ENCODE peak calls at places on chromosomes 12 and 14, in five cellular contexts. R, Q, E, G and K are unnamed samples.

GRCh38 chr14:68807148-68807600 is 14.3 kb upstream of the ZFP36L1 start:
- DNase-seq in R (peak), Q (peak), E (peak), G (no peak), K (no peak)

GRCh38 chr12:41213107-41213506 is 25.0 kb downstream of the PDZRN4 start:
- DNase-seq in R (no peak), Q (no peak), E (no peak), G (no peak), K (no peak)

GRCh38 chr14:55731881-55732498 is 152.0 kb downstream of the KTN1 start:
- DNase-seq in R (peak), Q (no peak), E (peak), G (peak), K (peak)

GRCh38 chr12:84463756-84464495 is 448.7 kb downstream of the SLC6A15 start:
- DNase-seq in R (peak), Q (peak), E (no peak), G (no peak), K (no peak)

GRCh38 chr12:104505095-104505819 is 48.5 kb downstream of the CHST11 start:
- DNase-seq in R (no peak), Q (no peak), E (no peak), G (no peak), K (no peak)

GRCh38 chr12:19199322-19199721 is 69.8 kb downstream of the PLEKHA5 start:
- DNase-seq in R (no peak), Q (peak), E (no peak), G (no peak), K (no peak)

GRCh38 chr14:103854017-103854808 is 6.8 kb upstream of the PPP1R13B start:
- DNase-seq in R (no peak), Q (no peak), E (no peak), G (no peak), K (no peak)

GRCh38 chr14:75181426-75182062 is 5.1 kb upstream of the TMED10 start:
- DNase-seq in R (no peak), Q (no peak), E (no peak), G (peak), K (no peak)

GRCh38 chr14:86971292-86971691 is 1021.7 kb downstream of the GALC start:
- DNase-seq in R (no peak), Q (no peak), E (no peak), G (no peak), K (no peak)

GRCh38 chr14:104754213-104754851 is 1.4 kb downstream of the SIVA1 start:
- DNase-seq in R (no peak), Q (no peak), E (no peak), G (no peak), K (no peak)

GRCh38 chr14:31582286-31582691 is 21.1 kb downstream of the NUBPL start:
- DNase-seq in R (peak), Q (peak), E (no peak), G (peak), K (no peak)

GRCh38 chr14:84340938-84341337 is 1189.0 kb upstream of the FLRT2 start:
- DNase-seq in R (peak), Q (peak), E (no peak), G (no peak), K (no peak)

GRCh38 chr12:87667378-87667777 is 361.8 kb downstream of the C12orf50 start:
- DNase-seq in R (peak), Q (peak), E (no peak), G (no peak), K (no peak)

GRCh38 chr12:41277019-41277770 is 89.1 kb downstream of the PDZRN4 start:
- DNase-seq in R (peak), Q (peak), E (no peak), G (peak), K (peak)

GRCh38 chr12:85836716-85837100 is 499 bp upstream of the RASSF9 start:
- DNase-seq in R (no peak), Q (peak), E (peak), G (no peak), K (peak)

GRCh38 chr12:112800183-112800582 is 8.6 kb downstream of the RPH3A start:
- DNase-seq in R (no peak), Q (no peak), E (no peak), G (no peak), K (no peak)

GRCh38 chr12:65594373-65594772 is 229.9 kb upstream of the HMGA2 start:
- DNase-seq in R (no peak), Q (no peak), E (no peak), G (peak), K (peak)
- H2BK120ac ChIP-seq in R (peak), Q (no peak), E (no peak), G (no peak), K (peak)

DNA sequence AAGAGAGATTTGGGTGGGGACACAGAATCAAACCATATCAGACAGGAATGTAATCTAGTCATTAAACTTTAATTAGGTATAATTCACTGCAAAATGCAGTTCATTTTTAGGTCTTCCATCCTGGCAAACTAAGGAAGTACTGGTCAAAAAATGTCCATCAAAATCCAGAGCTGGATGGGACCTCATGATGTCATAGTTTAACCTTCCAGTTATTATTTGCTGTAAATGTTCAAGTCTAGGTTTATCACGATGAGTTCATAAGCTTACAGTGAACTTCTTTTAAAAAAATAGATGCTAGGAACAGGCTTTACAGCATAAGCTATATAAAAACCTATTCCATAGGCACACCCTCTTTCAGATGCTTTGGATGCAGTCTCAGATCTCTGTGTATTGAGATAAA is 7.8 kb downstream of the SSPN start:
- DNase-seq in R (no peak), Q (no peak), E (no peak), G (no peak), K (no peak)
- H2BK120ac ChIP-seq in R (no peak), Q (no peak), E (no peak), G (no peak), K (no peak)

GRCh38 chr12:90020436-90020835 is 311.8 kb upstream of the ATP2B1 start:
- DNase-seq in R (no peak), Q (no peak), E (no peak), G (no peak), K (no peak)

GRCh38 chr12:90026516-90026915 is 317.9 kb upstream of the ATP2B1 start:
- DNase-seq in R (no peak), Q (no peak), E (no peak), G (no peak), K (no peak)

GRCh38 chr12:90024261-90024660 is 315.6 kb upstream of the ATP2B1 start:
- DNase-seq in R (peak), Q (peak), E (no peak), G (no peak), K (no peak)

GRCh38 chr12:90021729-90022249 is 313.2 kb upstream of the ATP2B1 start:
- DNase-seq in R (no peak), Q (no peak), E (no peak), G (no peak), K (no peak)

DNA sequence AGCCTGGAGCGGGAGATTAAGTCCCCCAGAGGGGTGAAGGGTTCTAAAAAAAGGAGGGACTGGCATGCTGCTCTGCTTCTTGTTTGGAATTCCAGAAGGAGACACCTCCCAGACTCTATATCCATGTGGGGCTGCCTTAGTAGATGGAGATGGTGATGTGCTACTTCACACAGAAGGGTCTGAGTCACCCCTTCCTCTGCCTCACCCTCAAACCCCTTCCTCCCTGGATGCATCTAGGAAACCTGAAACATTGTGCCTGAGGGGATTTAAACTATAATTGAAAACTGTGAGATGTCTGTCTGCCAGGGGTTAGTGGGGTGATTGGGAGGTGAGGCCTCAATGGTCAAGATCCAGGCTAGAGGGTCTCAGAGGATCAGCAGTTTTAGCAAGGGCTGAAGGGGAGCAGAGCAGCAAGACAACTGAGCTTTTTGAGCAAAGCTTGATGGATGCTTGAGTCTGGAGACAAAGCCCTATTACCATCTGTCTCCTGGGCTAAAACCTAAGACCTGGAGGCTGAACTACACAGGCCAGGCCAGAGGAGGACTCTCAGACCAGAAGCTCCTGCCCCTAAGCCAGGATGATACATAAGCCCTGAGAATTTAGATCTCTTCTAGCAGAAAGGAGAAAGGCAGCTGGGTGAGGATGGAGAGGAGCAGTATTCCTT is 314.7 kb upstream of the ATP2B1 start:
- DNase-seq in R (no peak), Q (no peak), E (no peak), G (no peak), K (no peak)
- H2BK120ac ChIP-seq in R (peak), Q (no peak), E (no peak), G (no peak), K (no peak)

GRCh38 chr12:33588725-33589405 is 149.2 kb upstream of the SYT10 start:
- DNase-seq in R (no peak), Q (no peak), E (no peak), G (no peak), K (peak)
- H2BK120ac ChIP-seq in R (no peak), Q (no peak), E (no peak), G (no peak), K (no peak)

GRCh38 chr14:51564986-51565604 is 86.6 kb upstream of the FRMD6 start:
- DNase-seq in R (no peak), Q (no peak), E (no peak), G (no peak), K (no peak)

GRCh38 chr14:51562816-51563215 is 88.9 kb upstream of the FRMD6 start:
- DNase-seq in R (peak), Q (peak), E (no peak), G (no peak), K (no peak)

GRCh38 chr14:51564460-51564859 is 87.2 kb upstream of the FRMD6 start:
- DNase-seq in R (no peak), Q (no peak), E (no peak), G (no peak), K (no peak)

GRCh38 chr14:51561141-51561540 is 90.6 kb upstream of the FRMD6 start:
- DNase-seq in R (no peak), Q (no peak), E (no peak), G (no peak), K (no peak)

GRCh38 chr14:51563560-51563959 is 88.2 kb upstream of the FRMD6 start:
- DNase-seq in R (peak), Q (no peak), E (no peak), G (no peak), K (no peak)
- H2BK120ac ChIP-seq in R (peak), Q (no peak), E (no peak), G (no peak), K (no peak)

DNA sequence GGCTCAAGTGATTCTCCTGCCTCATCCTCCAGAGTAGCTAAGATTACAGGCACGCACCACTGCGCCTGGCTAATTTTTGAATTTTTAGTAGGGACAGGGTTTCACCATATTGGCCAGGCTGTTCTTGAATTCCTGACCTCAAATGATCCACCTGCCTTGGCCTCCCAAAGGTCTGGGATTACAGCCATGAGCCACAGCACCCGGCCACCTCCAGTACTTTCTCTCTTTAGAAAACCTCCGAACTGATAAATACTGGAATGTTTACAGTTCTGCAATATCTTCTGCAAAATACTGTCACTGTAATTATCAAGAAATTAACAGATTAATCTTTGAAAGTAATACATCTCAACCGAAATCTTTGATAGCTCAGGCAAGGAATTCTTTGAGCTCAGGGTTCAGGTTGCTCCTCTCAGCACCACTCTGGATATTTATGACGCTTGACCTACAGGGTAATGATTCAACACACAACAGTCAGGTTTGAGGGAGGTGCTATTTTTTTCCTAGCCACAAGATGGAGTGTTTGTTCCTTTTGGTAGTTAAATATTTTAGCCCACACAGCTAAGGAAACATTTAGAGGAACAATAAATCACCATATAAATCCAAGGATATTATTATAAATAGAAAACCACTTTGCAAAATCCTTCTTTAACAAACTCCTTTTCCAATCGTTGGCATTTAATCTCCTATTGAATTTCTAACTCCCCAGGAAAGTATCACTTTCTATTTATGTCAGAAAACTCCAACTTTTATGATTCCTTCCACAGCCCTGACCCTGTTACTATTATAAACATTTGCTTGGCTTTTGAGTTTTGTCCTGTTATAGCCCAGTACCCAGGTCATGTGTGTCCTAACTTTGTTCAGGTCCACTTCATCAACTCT is 48.6 kb upstream of the GTF2A1 start:
- DNase-seq in R (peak), Q (peak), E (no peak), G (peak), K (peak)
- H2BK120ac ChIP-seq in R (no peak), Q (no peak), E (no peak), G (no peak), K (no peak)

GRCh38 chr12:26839551-26839950 is 6.6 kb upstream of the ITPR2 start:
- DNase-seq in R (no peak), Q (no peak), E (no peak), G (no peak), K (no peak)
- H2BK120ac ChIP-seq in R (no peak), Q (no peak), E (no peak), G (no peak), K (no peak)

GRCh38 chr12:47834199-47835016 is 14.7 kb upstream of the HDAC7 start:
- DNase-seq in R (no peak), Q (no peak), E (no peak), G (no peak), K (no peak)

GRCh38 chr12:47835017-47835830 is 15.5 kb upstream of the HDAC7 start:
- DNase-seq in R (no peak), Q (no peak), E (peak), G (no peak), K (no peak)

GRCh38 chr12:47835831-47836155 is 16.1 kb upstream of the HDAC7 start:
- DNase-seq in R (no peak), Q (no peak), E (peak), G (no peak), K (no peak)

GRCh38 chr12:47832263-47832933 is 12.7 kb upstream of the HDAC7 start:
- DNase-seq in R (no peak), Q (no peak), E (no peak), G (no peak), K (no peak)

DNA sequence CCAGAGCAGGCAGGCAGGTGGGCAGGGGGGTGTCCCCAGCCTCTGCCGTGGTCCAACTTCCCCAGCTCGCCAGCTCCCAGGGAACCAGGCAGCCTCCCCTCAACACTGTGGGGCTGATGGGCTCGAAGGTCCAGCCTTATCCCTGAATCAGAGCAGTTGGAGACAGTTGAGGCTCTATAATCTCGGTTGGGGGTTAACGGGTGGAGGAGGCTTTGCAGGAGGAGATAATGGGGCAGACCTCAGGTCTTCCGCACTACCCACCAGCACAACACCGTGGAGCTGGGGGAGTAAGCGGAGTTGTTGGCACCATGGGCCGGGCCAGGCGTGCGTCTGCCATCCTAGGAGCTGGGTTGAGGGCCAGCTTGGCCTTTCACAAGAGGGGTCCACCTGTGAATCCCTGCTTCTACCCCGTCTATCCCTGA is 13.9 kb upstream of the HDAC7 start:
- DNase-seq in R (no peak), Q (no peak), E (peak), G (no peak), K (no peak)
- H2BK120ac ChIP-seq in R (no peak), Q (no peak), E (no peak), G (no peak), K (no peak)

GRCh38 chr14:95464524-95464923 is 51.9 kb downstream of the SYNE3 start:
- DNase-seq in R (no peak), Q (no peak), E (no peak), G (no peak), K (no peak)
- H2BK120ac ChIP-seq in R (no peak), Q (no peak), E (no peak), G (no peak), K (no peak)

GRCh38 chr12:15037091-15037723 is 64.4 kb downstream of the PDE6H start:
- DNase-seq in R (no peak), Q (no peak), E (no peak), G (no peak), K (peak)
- H2BK120ac ChIP-seq in R (no peak), Q (no peak), E (no peak), G (no peak), K (no peak)